ENCODE peak calls at places on chromosomes 12 and 14, in nine cellular contexts. Q, X, H, K, Z, T, U, M and D are unnamed samples.

GRCh38 chr14:50085570-50086315 is 30.6 kb downstream of the VCPKMT start:
- DNase-seq in Q (no peak), Z (no peak), K (no peak), H (no peak), T (no peak), U (peak; percentile 77), X (peak; percentile 71), M (no peak), D (no peak)

GRCh38 chr12:94089891-94090290 is 58.5 kb upstream of the PLXNC1 start:
- DNase-seq in Q (no peak), Z (no peak), M (no peak), H (no peak), X (no peak), K (no peak), U (peak; percentile 58), T (no peak), D (no peak)

GRCh38 chr12:25257590-25258324 is 7.0 kb upstream of the KRAS start:
- DNase-seq in H (no peak), U (no peak), Q (no peak), M (no peak), X (peak; percentile 56), Z (no peak), T (no peak), K (no peak), D (no peak)

GRCh38 chr12:106696071-106696470 is 78.4 kb upstream of the RIC8B start:
- DNase-seq in Z (no peak), T (no peak), X (no peak), Q (no peak), H (no peak), K (no peak), U (no peak), M (no peak), D (no peak)

GRCh38 chr12:38056701-38057689 is 259.6 kb upstream of the ALG10B start:
- DNase-seq in X (no peak), Q (peak; percentile 47), K (no peak), M (no peak), U (no peak), T (no peak), Z (no peak), H (no peak), D (no peak)

GRCh38 chr14:104510794-104511611 is 68.6 kb upstream of the C14orf180 start:
- DNase-seq in T (no peak), X (no peak), Q (no peak), K (no peak), H (peak; percentile 63), U (no peak), M (no peak), Z (no peak), D (no peak)

GRCh38 chr12:81500788-81501187 is 258.4 kb downstream of the PPFIA2 start:
- DNase-seq in Q (no peak), X (no peak), H (no peak), T (no peak), K (no peak), M (no peak), Z (no peak), U (no peak), D (no peak)

GRCh38 chr12:107320929-107321618 is 227.7 kb upstream of the CRY1 start:
- DNase-seq in T (no peak), K (peak; percentile 8), U (peak; percentile 26), M (no peak), X (no peak), H (peak; percentile 78), Z (no peak), Q (peak; percentile 37), D (no peak)

DNA sequence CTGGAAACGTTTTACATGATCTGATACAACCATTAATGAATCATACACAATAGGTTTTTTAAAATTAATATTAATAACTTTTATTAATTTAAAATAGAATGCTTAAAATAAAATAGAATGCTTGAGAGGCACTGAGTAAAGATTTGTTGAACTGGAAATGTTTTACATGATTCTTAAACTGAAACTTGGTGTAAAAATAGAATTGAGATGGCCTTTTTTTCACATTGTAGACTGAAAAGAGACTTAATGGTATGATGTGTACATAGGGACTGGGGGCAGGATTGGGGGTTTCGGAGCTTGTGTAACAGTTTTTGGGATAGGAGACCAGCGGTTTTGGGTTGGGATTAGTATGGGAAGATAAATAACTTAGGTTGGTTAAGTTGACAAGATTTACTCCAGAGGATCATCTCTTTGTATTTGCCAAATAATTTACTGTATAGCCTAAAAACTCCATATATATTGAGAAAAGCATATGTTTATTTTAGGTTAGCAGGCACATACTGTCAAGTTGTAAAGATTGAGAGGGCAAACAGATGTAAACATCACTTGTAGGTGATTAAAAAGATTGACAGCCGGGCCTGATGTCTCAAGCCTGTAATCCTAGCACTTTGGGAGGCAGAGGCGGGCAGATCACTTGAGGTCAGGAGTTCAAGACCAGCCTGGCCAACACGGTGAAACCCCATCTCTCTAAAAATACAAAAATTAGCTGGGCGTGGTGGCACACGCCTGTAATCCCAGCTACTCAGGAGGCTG is 2.0 kb upstream of the ZNF410 start:
- DNase-seq in U (no peak), M (no peak), K (no peak), H (no peak), X (no peak), Z (no peak), Q (no peak), T (no peak), D (no peak)
- H3K27ac ChIP-seq in U (no peak overlapping the region), M (no peak overlapping the region), K (no peak overlapping the region), H (no peak overlapping the region), X (no peak overlapping the region), Z (no peak overlapping the region), Q (no peak overlapping the region), T (no peak overlapping the region), D (no peak overlapping the region)

GRCh38 chr14:74492413-74493342 is at the start of gene NPC2:
- DNase-seq in Q (no peak), H (no peak), M (no peak), T (no peak), X (peak; percentile 13), U (no peak), K (no peak), Z (no peak), D (no peak)
- TF ChIP-seq POLR2A in Q (peak; percentile 54), H (peak; percentile 42), M (peak; percentile 77), T (peak; percentile 73), X (peak; percentile 67), U (no peak), K (peak; percentile 64), Z (no peak), D (no peak)

GRCh38 chr12:76028649-76029277 is 2.8 kb downstream of the PHLDA1 start:
- DNase-seq in U (no peak), Q (no peak), Z (no peak), K (no peak), M (no peak), H (no peak), X (no peak), T (no peak), D (no peak)

GRCh38 chr12:76031081-76031413 is 529 bp downstream of the PHLDA1 start:
- DNase-seq in M (no peak), T (no peak), K (no peak), Z (no peak), X (no peak), U (no peak), H (no peak), Q (no peak), D (peak; percentile 68)

GRCh38 chr12:76031414-76032042 is at the start of gene PHLDA1:
- DNase-seq in X (peak; percentile 92), Q (peak; percentile 96), Z (peak; percentile 77), H (peak; percentile 93), M (peak; percentile 94), U (peak; percentile 97), K (peak; percentile 96), T (peak; percentile 66), D (peak; percentile 97)

GRCh38 chr12:76029982-76030377 is 1.6 kb downstream of the PHLDA1 start:
- DNase-seq in K (peak; percentile 16), T (no peak), U (peak; percentile 49), X (peak; percentile 15), Z (no peak), Q (no peak), H (no peak), M (no peak), D (no peak)

DNA sequence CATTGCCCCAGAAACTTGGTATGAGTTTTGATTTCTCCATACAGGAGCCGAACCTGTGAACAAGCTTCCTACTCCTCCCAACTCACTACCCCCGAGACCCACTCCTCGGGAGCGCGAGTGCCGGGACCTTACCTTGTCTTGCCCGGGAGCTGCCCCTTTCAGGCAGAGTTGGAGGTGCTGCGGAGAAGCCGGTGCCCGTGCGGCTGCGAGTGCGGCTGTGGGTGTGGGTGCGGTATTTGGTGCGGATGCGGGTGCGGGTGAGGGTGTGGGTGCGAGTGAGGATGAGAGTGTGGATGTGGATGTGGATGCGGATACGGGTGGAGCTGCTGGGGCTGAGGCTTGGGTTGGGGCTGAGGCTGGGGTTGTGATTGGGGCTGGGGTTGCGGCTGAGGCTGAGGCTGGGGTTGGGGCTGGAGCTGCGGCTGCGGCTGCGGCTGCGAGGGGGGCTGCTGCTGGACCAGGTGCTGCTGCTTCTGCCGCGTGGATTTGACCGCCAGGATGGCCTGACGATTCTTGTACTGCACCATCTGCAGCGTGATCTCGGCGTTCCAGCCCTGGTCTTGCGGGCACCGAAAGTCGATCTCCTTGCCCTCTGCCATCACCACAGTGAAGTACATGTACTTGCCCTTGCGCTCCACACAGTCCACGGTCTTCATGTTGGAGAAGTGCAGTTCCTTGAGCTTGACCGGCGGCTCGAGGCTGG is 1.0 kb downstream of the PHLDA1 start:
- DNase-seq in Q (no peak), X (peak; percentile 45), T (no peak), M (peak; percentile 37), U (peak; percentile 52), H (peak; percentile 28), Z (no peak), K (peak; percentile 58), D (peak; percentile 77)
- H3K27ac ChIP-seq in Q (peak overlapping the region; percentile 90), X (peak overlapping the region; percentile 96), T (peak overlapping the region; percentile 98), M (peak overlapping the region; percentile 97), U (peak overlapping the region; percentile 98), H (peak overlapping the region; percentile 100), Z (peak overlapping the region; percentile 88), K (peak overlapping the region; percentile 99), D (peak overlapping the region; percentile 94)

GRCh38 chr14:39091716-39092115 is 11.3 kb downstream of the SEC23A start:
- DNase-seq in Z (no peak), H (no peak), Q (no peak), U (no peak), M (no peak), K (no peak), T (no peak), X (no peak), D (no peak)

GRCh38 chr14:39087493-39087892 is 15.5 kb downstream of the SEC23A start:
- DNase-seq in Q (no peak), U (no peak), T (no peak), Z (no peak), K (no peak), X (no peak), H (no peak), M (no peak), D (no peak)

GRCh38 chr14:39094515-39094914 is 8.5 kb downstream of the SEC23A start:
- DNase-seq in T (no peak), K (no peak), Z (no peak), U (no peak), Q (no peak), H (no peak), M (no peak), X (no peak), D (no peak)

GRCh38 chr14:39085933-39086332 is 17.1 kb downstream of the SEC23A start:
- DNase-seq in H (no peak), Q (no peak), T (no peak), M (no peak), U (peak; percentile 31), K (no peak), X (no peak), Z (no peak), D (no peak)

DNA sequence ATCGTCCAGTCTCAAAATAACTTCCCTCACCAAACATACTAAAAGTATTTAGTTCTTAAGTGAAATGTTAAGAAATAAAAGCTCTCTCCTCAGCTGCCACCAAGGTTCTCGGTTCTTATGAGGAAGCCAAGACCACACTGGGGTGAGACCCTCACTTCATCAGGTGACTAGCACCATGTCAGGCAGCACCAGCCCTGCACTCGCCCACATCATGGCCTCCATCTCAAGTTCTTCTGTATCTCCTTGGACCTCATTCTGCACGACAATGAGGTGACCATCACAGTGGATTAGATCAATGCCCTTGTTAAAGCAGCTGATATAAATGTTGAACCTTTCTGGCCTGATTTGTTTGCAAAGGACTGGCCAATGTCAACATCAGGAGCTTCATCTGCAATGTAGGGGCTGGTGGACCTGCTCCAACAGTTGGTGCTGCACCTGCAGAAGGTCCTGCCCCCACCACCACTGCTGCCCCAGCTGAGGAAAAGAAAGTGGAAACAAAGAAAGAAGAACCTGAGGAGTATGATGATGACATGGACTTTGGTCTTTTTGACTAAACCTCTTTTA is 12.4 kb downstream of the SEC23A start:
- DNase-seq in T (no peak), M (no peak), Z (no peak), K (no peak), X (no peak), H (no peak), U (no peak), Q (no peak), D (no peak)
- TF ChIP-seq POLR2A in T (no peak), M (no peak), Z (no peak), K (no peak), X (no peak), H (no peak), U (no peak), Q (no peak), D (no peak)